ENCODE peak calls at places on chromosome X, in six cellular contexts. G is testis, I is thyroid gland, O is GM12878, U is breast epithelium, S is heart left ventricle. T is an unnamed sample.

GRCh38 chrX:103571726-103572125 is 13.6 kb upstream of the TCEAL4 start:
- DNase-seq in G (no peak), O (no peak), U (no peak), I (no peak), S (no peak), T (no peak)

GRCh38 chrX:17187301-17187836 is 187.6 kb upstream of the NHS start:
- DNase-seq in G (no peak), U (no peak), S (no peak), O (no peak), I (no peak), T (no peak)

GRCh38 chrX:145099204-145099603 is 148.1 kb upstream of the SPANXN1 start:
- DNase-seq in U (no peak), G (no peak), O (no peak), S (no peak), I (no peak), T (no peak)

GRCh38 chrX:55206152-55206941 is 13.8 kb upstream of the PAGE5 start:
- DNase-seq in I (no peak), S (no peak), O (no peak), G (no peak), U (no peak), T (no peak)

GRCh38 chrX:41779058-41779564 is 55.1 kb downstream of the GPR82 start:
- DNase-seq in S (no peak), I (peak; percentile 11), O (no peak), G (no peak), U (no peak), T (no peak)

GRCh38 chrX:121894756-121895155 is 847.3 kb downstream of the GLUD2 start:
- DNase-seq in S (no peak), O (no peak), I (no peak), U (no peak), G (no peak), T (no peak)

GRCh38 chrX:130174051-130174704 is 2.4 kb downstream of the RAB33A start:
- DNase-seq in I (no peak), S (peak; percentile 22), U (no peak), G (peak; percentile 48), O (no peak), T (no peak)

GRCh38 chrX:8988456-8988855 is 45.5 kb downstream of the FAM9B start:
- DNase-seq in U (peak; percentile 28), I (peak; percentile 10), O (no peak), G (peak; percentile 49), S (no peak), T (peak; percentile 56)

GRCh38 chrX:9130031-9130430 is 96.1 kb upstream of the FAM9B start:
- DNase-seq in I (no peak), O (no peak), U (no peak), G (no peak), S (no peak), T (no peak)

GRCh38 chrX:153626025-153626633 is 20.9 kb upstream of the DUSP9 start:
- DNase-seq in I (no peak), S (no peak), O (no peak), G (no peak), U (no peak), T (no peak)

GRCh38 chrX:24902808-24903207 is 113.0 kb downstream of the ARX start:
- DNase-seq in S (no peak), G (no peak), I (no peak), O (no peak), U (no peak), T (no peak)

GRCh38 chrX:79181401-79181800 is 36.9 kb downstream of the GPR174 start:
- DNase-seq in G (no peak), S (no peak), U (no peak), I (no peak), O (no peak), T (no peak)

GRCh38 chrX:151830911-151831310 is 81.8 kb upstream of the MAGEA4 start:
- DNase-seq in I (no peak), G (no peak), S (no peak), O (no peak), U (no peak), T (no peak)

GRCh38 chrX:20514358-20514757 is 247.6 kb upstream of the RPS6KA3 start:
- DNase-seq in G (no peak), U (no peak), O (no peak), S (no peak), I (no peak), T (no peak)

GRCh38 chrX:10016516-10017132 is 49.5 kb downstream of the CLDN34 start:
- DNase-seq in O (no peak), I (peak; percentile 8), U (no peak), G (no peak), S (no peak), T (peak; percentile 12)

GRCh38 chrX:283115-283845 is 2.1 kb downstream of the PLCXD1 start:
- DNase-seq in U (peak; percentile 89), S (peak; percentile 90), G (peak; percentile 97), O (peak; percentile 86), I (peak; percentile 91), T (peak; percentile 89)

GRCh38 chrX:103919336-103919682 is 43.1 kb upstream of the TMSB15B start:
- DNase-seq in S (no peak), O (no peak), U (no peak), G (no peak), I (no peak), T (no peak)

GRCh38 chrX:8879750-8880149 is 78.6 kb upstream of the FAM9A start:
- DNase-seq in U (no peak), I (peak; percentile 37), G (peak; percentile 14), O (no peak), S (no peak), T (no peak)

GRCh38 chrX:13147758-13148157 is 103.3 kb upstream of the FAM9C start:
- DNase-seq in G (no peak), O (no peak), U (no peak), I (no peak), S (no peak), T (no peak)

GRCh38 chrX:78595901-78596502 is 63.1 kb downstream of the RTL3 start:
- DNase-seq in S (no peak), U (no peak), G (peak; percentile 15), I (no peak), O (no peak), T (no peak)

GRCh38 chrX:3532571-3532970 is 180.9 kb downstream of the PRKX start:
- DNase-seq in G (no peak), U (no peak), O (no peak), I (no peak), S (no peak), T (no peak)

GRCh38 chrX:108737754-108738153 is 1.4 kb upstream of the IRS4 start:
- DNase-seq in O (no peak), I (no peak), G (no peak), U (no peak), S (no peak), T (no peak)

GRCh38 chrX:84340981-84341380 is 153.0 kb upstream of the RPS6KA6 start:
- DNase-seq in U (no peak), G (no peak), O (no peak), S (no peak), I (no peak), T (no peak)

GRCh38 chrX:12405306-12405705 is 267.0 kb downstream of the FRMPD4 start:
- DNase-seq in I (no peak), U (no peak), G (no peak), O (no peak), S (no peak), T (no peak)

GRCh38 chrX:21996872-21997271 is 35.3 kb upstream of the PHEX start:
- DNase-seq in O (no peak), I (no peak), G (no peak), S (no peak), U (no peak), T (no peak)

GRCh38 chrX:120823554-120823953 is 52.1 kb downstream of the CT47B1 start:
- DNase-seq in G (no peak), I (no peak), U (no peak), S (no peak), O (no peak), T (no peak)

GRCh38 chrX:134933248-134933647 is 57.5 kb upstream of the SMIM10 start:
- DNase-seq in O (no peak), U (no peak), G (no peak), S (peak; percentile 18), I (peak; percentile 8), T (no peak)

GRCh38 chrX:40096395-40097091 is 1.2 kb downstream of the BCOR start:
- DNase-seq in U (no peak), I (peak; percentile 63), O (no peak), G (peak; percentile 37), S (peak; percentile 65), T (peak; percentile 25)
- TF ChIP-seq POLR2A in U (no peak), I (peak; percentile 11), O (peak; percentile 3), G (no peak), S (no peak), T (peak; percentile 13)

GRCh38 chrX:45783002-45783401 is 582.3 kb upstream of the DIPK2B start:
- DNase-seq in S (no peak), I (no peak), O (no peak), U (no peak), G (no peak), T (no peak)
- H3K4me1 ChIP-seq in S (peaks cover 3% of the 10 kb centered on the region), I (no peaks in the 10 kb centered on the region), O (no peaks in the 10 kb centered on the region), U (no peaks in the 10 kb centered on the region), G (no peaks in the 10 kb centered on the region), T (no peaks in the 10 kb centered on the region)

GRCh38 chrX:1416965-1417760 is 25.2 kb upstream of the SLC25A6 start:
- DNase-seq in U (no peak), I (no peak), O (no peak), S (no peak), G (no peak), T (no peak)
- TF ChIP-seq POLR2A in U (no peak), I (no peak), O (peak; percentile 40), S (no peak), G (no peak), T (no peak)

GRCh38 chrX:147912093-147912801 is 528 bp downstream of the FMR1 start:
- DNase-seq in I (peak; percentile 29), S (peak; percentile 29), O (no peak), U (peak; percentile 19), G (peak; percentile 35), T (peak; percentile 6)
- H3K4me1 ChIP-seq in I (peaks cover 6% of the 10 kb centered on the region), S (peaks cover 31% of the 10 kb centered on the region), O (no peaks in the 10 kb centered on the region), U (no peaks in the 10 kb centered on the region), G (no peaks in the 10 kb centered on the region), T (no peaks in the 10 kb centered on the region)

DNA sequence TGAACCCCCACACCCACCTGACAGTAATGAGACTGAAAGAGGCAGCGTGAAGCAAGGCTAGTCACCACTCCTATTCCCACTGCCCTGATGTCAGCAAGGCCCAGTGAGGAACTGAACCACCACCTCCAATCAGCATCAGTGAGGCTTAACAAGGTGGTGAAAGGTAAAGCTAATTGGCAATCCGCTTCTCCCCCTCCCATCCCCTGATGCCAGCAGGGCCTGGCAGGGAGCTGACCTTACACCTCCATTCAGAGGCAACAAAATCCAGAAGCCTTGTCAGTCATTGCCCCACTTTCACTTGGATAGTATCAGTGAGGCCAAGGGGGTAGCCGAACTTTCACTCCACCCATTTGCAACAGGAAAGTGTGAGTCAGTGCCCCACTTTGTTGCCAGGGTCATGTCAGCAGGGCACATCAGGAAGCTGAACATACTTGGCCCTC is 60.8 kb downstream of the AWAT2 start:
- DNase-seq in I (no peak), O (no peak), S (peak; percentile 31), G (no peak), U (no peak), T (no peak)
- TF ChIP-seq POLR2A in I (no peak), O (no peak), S (no peak), G (no peak), U (no peak), T (no peak)

T was measured in prostate gland.